ENCODE peak calls at places on chromosomes 2 and 18, in four cellular contexts. L is IMR-90, M is GM10248, F is foreskin fibroblast. S is an unnamed sample.

GRCh38 chr2:167471734-167472133 is 583.5 kb downstream of the XIRP2 start:
- DNase-seq in F (no peak), M (no peak), L (no peak), S (no peak)

GRCh38 chr2:8137801-8138200 is 544.1 kb upstream of the ID2 start:
- DNase-seq in L (no peak), M (no peak), F (no peak), S (no peak)

GRCh38 chr2:46382331-46383112 is 85.3 kb downstream of the EPAS1 start:
- DNase-seq in M (no peak), L (no peak), F (no peak), S (no peak)

GRCh38 chr2:34242741-34243123 is 643.6 kb upstream of the FAM98A start:
- DNase-seq in L (no peak), M (no peak), F (no peak), S (no peak)

GRCh38 chr2:44663471-44664073 is 277.9 kb upstream of the SIX3 start:
- DNase-seq in M (no peak), L (no peak), F (no peak), S (no peak)

GRCh38 chr18:62102221-62102620 is 84.6 kb downstream of the PIGN start:
- DNase-seq in L (no peak), F (no peak), M (peak), S (no peak)

GRCh38 chr2:8980096-8980495 is 23.4 kb downstream of the MBOAT2 start:
- DNase-seq in L (peak), M (no peak), F (no peak), S (no peak)

GRCh38 chr2:202278944-202279343 is 13.4 kb downstream of the NOP58 start:
- DNase-seq in F (peak), L (peak), M (no peak), S (no peak)

GRCh38 chr2:190781604-190782198 is 98.9 kb upstream of the GLS start:
- DNase-seq in M (peak), F (peak), L (peak), S (peak)

GRCh38 chr2:241066171-241066892 is 35.8 kb downstream of the MTERF4 start:
- DNase-seq in L (no peak), M (no peak), F (no peak), S (peak)

GRCh38 chr2:217993817-217994459 is 8.9 kb downstream of the TNS1 start:
- DNase-seq in M (peak), L (peak), F (peak), S (peak)

GRCh38 chr2:175684466-175684865 is 317.6 kb downstream of the LNPK start:
- DNase-seq in L (no peak), M (no peak), F (no peak), S (no peak)

DNA sequence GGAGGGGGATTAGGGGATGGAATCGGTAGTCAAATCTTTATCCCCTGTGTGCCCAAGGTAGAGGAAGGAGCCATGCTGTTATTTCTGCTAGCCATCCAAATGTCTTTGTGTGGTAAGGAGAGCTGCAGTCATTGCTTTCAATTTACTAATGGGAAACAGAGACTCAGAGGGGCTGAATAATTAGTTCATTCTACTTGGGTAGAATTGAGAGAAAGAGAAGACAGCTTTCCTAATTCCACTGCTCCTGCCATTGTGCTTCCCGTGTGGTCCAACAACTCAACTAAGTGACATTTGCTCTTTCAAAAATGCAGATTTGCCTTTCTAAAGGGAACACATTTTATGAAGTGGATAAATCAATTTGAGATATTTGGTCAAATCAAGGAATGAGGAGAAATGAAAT is 136.1 kb downstream of the AQP4 start:
- DNase-seq in F (no peak), L (no peak), M (no peak), S (no peak)
- TF ChIP-seq CTCF in F (no peak), L (no peak), M (no peak), S (no peak)

GRCh38 chr18:71529708-71530303 is 1014.3 kb downstream of the CBLN2 start:
- DNase-seq in M (no peak), F (peak), L (no peak), S (no peak)
- TF ChIP-seq CTCF in M (no peak), F (no peak), L (no peak), S (no peak)

DNA sequence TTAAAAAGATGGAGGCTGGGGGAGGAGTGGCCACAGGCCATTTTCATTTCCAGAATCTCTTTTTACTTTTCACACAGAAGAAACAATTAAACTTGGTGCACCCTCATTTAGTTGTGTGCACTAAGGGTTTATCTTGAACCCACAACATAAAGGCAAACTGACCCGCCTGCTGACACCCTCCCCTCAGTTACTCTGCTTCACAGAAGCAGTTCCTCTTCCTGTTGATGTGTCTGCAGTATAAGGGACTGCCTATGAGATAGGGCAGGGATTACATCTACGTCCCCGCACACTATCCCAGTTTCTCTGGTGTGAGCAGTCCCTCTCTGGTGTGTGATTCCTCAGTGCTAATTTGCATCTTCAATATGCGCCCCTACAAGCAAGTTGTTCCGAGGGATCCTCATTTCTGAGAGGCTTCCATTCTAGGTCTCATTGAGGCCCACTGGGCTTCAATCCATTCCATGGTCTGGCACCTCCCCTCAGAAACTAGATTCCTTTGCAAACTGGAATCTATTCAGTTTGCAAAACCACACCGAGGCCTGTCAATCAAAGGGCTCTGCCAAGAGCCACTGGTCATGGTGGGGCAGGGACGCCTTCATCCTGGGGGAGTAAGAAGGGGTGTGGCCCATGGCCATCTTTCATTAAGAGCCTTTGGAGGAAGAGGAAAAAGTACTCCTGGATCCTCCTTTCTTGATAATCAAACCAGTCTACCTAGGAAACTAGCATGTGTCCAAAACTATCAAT is 12.3 kb downstream of the CREG2 start:
- DNase-seq in F (no peak), M (no peak), L (no peak), S (no peak)
- TF ChIP-seq CTCF in F (no peak), M (no peak), L (no peak), S (no peak)

GRCh38 chr2:75241696-75242095 is 42.4 kb upstream of the TACR1 start:
- DNase-seq in M (no peak), F (peak), L (peak), S (no peak)
- TF ChIP-seq CTCF in M (peak), F (peak), L (peak), S (peak)

GRCh38 chr2:239824866-239825704 is 200.1 kb downstream of the NDUFA10 start:
- DNase-seq in M (no peak), L (no peak), F (no peak), S (no peak)

GRCh38 chr2:239826376-239826775 is 198.8 kb downstream of the NDUFA10 start:
- DNase-seq in L (no peak), F (no peak), M (no peak), S (no peak)

GRCh38 chr2:239825705-239825979 is 199.5 kb downstream of the NDUFA10 start:
- DNase-seq in F (no peak), M (no peak), L (no peak), S (no peak)

GRCh38 chr2:239822146-239822945 is 202.8 kb downstream of the NDUFA10 start:
- DNase-seq in F (no peak), L (no peak), M (no peak), S (no peak)

GRCh38 chr2:239824051-239824694 is 201.0 kb downstream of the NDUFA10 start:
- DNase-seq in L (no peak), M (no peak), F (no peak), S (no peak)
- TF ChIP-seq CTCF in L (no peak), M (no peak), F (no peak), S (no peak)

GRCh38 chr2:197115325-197115724 is 188.8 kb upstream of the PGAP1 start:
- DNase-seq in M (no peak), L (no peak), F (no peak), S (no peak)

GRCh38 chr2:197109326-197109725 is 182.8 kb upstream of the PGAP1 start:
- DNase-seq in F (no peak), M (no peak), L (no peak), S (no peak)

GRCh38 chr2:197116306-197116879 is 189.9 kb upstream of the PGAP1 start:
- DNase-seq in L (no peak), M (no peak), F (no peak), S (no peak)

GRCh38 chr2:197108758-197109157 is 182.3 kb upstream of the PGAP1 start:
- DNase-seq in L (peak), F (peak), M (no peak), S (no peak)

DNA sequence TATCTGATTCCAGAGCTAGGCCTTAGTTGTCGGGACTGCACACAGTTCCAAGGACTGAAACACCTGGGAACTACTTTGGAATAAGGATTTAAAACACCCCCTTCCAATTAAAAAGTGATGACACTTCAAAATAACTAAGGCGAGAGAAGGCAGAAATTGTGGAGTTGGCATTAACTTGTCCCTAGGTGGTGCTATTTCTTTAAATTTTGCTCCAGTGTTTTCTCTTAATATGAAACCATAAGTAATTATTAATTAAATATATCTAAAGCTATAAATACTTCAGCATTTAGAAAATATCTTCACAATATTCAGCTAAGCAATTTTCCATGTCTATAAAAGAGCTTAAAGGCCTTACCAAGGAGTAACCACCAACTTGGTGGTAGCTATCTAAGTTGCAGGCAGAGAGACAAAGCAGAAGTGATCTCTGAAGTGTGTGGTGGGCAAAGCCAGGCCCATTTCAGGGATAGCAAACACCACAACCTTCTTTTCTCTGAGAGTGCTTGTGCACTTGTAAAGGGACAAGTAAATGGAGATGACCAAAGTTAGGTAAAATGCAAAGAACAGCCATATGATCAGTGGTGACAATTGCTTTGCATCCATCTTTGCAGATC is 186.8 kb upstream of the PGAP1 start:
- DNase-seq in F (peak), M (peak), L (peak), S (peak)
- TF ChIP-seq CTCF in F (peak), M (peak), L (peak), S (peak)

DNA sequence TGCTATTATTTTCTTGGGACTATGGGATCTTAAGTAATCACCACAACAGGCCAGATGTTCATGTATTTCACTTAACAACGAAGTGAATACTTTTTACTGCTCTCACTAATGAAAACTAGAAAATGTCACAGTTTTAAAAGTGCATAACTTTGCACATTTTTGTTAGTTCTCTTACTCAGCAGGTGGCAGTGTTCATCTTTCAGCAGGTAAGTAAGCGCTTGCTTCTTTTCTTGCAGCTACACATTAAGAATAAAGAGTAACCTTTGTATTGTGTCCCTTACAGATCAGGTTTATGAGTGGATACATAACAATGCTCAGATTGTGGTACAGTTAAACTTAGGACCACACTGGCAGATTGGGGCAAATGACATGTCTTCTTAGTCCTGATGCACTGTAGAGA is 61.0 kb downstream of the DAW1 start:
- DNase-seq in F (no peak), L (no peak), M (no peak), S (no peak)
- TF ChIP-seq CTCF in F (no peak), L (no peak), M (no peak), S (no peak)

DNA sequence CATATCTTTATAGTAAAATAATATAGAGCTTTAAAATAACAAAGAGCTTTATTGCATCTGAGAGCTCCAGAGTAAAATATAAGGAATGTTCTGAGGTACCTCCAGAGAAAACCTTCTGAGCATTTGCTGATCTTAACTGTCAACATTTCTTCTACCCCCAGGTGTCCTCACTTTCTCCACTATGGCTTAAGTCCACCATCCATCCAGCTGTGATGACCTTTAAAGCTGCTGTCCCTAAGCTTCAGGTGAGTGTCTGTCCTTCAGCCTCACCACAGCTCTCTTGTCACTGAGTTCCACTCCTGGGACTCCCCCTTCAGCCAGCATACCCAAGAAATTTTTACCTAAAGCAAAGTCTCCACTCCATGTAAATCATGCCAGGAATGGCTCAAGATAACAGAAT is 137.9 kb downstream of the MYO5B start:
- DNase-seq in L (no peak), F (no peak), M (no peak), S (no peak)
- TF ChIP-seq CTCF in L (no peak), F (no peak), M (no peak), S (no peak)